ENCODE peak calls at places on chromosomes 12 and 14, in ten cellular contexts. J, I, Q, F, Z, H, W, C, L and P are unnamed samples.

GRCh38 chr12:3032161-3032560 is 45.0 kb upstream of the TSPAN9 start:
- DNase-seq in J (no peak), I (no peak), Q (no peak), F (no peak), Z (no peak), H (no peak), W (no peak), C (no peak), L (no peak), P (no peak)

GRCh38 chr12:89551747-89552146 is 25.9 kb upstream of the POC1B start:
- DNase-seq in J (no peak), I (no peak), Q (no peak), F (no peak), Z (no peak), H (no peak), W (no peak), C (no peak), L (no peak), P (no peak)

GRCh38 chr12:34348064-34348463 is 325.8 kb downstream of the ALG10 start:
- DNase-seq in J (no peak), I (no peak), Q (no peak), F (no peak), Z (no peak), H (no peak), W (no peak), C (no peak), L (no peak), P (no peak)

GRCh38 chr14:72892103-72892878 is 1.6 kb downstream of the DPF3 start:
- DNase-seq in J (no peak), I (no peak), Q (peak; percentile 46), F (no peak), Z (peak; percentile 49), H (no peak), W (no peak), C (no peak), L (peak; percentile 46), P (peak; percentile 46)

GRCh38 chr14:52706286-52706685 is 714 bp upstream of the PSMC6 start:
- DNase-seq in J (no peak), I (no peak), Q (no peak), F (no peak), Z (peak; percentile 54), H (no peak), W (no peak), C (peak; percentile 75), L (peak; percentile 23), P (peak; percentile 34)

GRCh38 chr12:105316931-105317330 is 13.6 kb upstream of the C12orf75 start:
- DNase-seq in J (no peak), I (no peak), Q (no peak), F (no peak), Z (no peak), H (no peak), W (no peak), C (no peak), L (no peak), P (no peak)

GRCh38 chr12:11765817-11766794 is 116.6 kb downstream of the ETV6 start:
- DNase-seq in J (no peak), I (no peak), Q (peak; percentile 29), F (peak; percentile 33), Z (no peak), H (peak; percentile 83), W (no peak), C (peak; percentile 51), L (peak; percentile 95), P (peak; percentile 66)

GRCh38 chr12:9083793-9084192 is 31.9 kb downstream of the A2M start:
- DNase-seq in J (no peak), I (no peak), Q (no peak), F (no peak), Z (no peak), H (no peak), W (no peak), C (no peak), L (no peak), P (no peak)

GRCh38 chr12:6374028-6374780 is 1.2 kb downstream of the SCNN1A start:
- DNase-seq in J (no peak), I (peak; percentile 18), Q (no peak), F (no peak), Z (peak; percentile 20), H (peak; percentile 46), W (no peak), C (no peak), L (no peak), P (no peak)
- H3K4me1 ChIP-seq in J (peaks cover 33% of the 10 kb centered on the region), I (peaks cover 25% of the 10 kb centered on the region), Q (peaks cover 19% of the 10 kb centered on the region), F (peaks cover 18% of the 10 kb centered on the region), Z (peaks cover 20% of the 10 kb centered on the region), H (peaks cover 29% of the 10 kb centered on the region), W (peaks cover 53% of the 10 kb centered on the region), C (peaks cover 29% of the 10 kb centered on the region), L (peaks cover 20% of the 10 kb centered on the region), P (no peaks in the 10 kb centered on the region)

DNA sequence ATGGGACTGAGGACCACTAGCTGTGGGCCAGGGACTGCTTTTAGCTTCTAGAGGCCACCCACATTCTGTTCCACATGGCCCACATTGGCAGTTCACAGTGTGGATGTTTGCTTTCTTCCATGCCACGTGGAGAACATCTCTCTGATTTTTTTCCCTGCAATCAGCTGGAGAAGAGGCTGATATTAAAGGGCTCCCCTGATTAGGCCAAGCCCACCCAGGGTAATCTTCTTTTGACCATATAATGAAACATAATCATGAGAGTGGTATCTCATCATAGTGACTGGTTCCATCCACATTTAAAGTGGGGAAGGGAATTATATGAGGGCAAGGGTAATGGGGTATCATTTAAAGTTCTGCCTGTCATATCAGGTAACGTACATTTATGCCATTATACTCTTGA is 15.8 kb downstream of the DAAM1 start:
- DNase-seq in J (no peak), I (no peak), Q (no peak), F (no peak), Z (no peak), H (no peak), W (no peak), C (no peak), L (no peak), P (no peak)
- H3K4me1 ChIP-seq in J (peaks cover 62% of the 10 kb centered on the region), I (peaks cover 32% of the 10 kb centered on the region), Q (peaks cover 16% of the 10 kb centered on the region), F (peaks cover 13% of the 10 kb centered on the region), Z (no peaks in the 10 kb centered on the region), H (no peaks in the 10 kb centered on the region), W (no peaks in the 10 kb centered on the region), C (no peaks in the 10 kb centered on the region), L (no peaks in the 10 kb centered on the region), P (peaks cover 3% of the 10 kb centered on the region)

GRCh38 chr14:68140801-68141200 is 321.2 kb downstream of the RAD51B start:
- DNase-seq in J (no peak), I (no peak), Q (no peak), F (no peak), Z (no peak), H (no peak), W (no peak), C (no peak), L (no peak), P (no peak)

GRCh38 chr14:68139466-68140110 is 320.0 kb downstream of the RAD51B start:
- DNase-seq in J (no peak), I (no peak), Q (no peak), F (no peak), Z (no peak), H (no peak), W (no peak), C (no peak), L (no peak), P (no peak)

GRCh38 chr14:68143341-68143807 is 323.8 kb downstream of the RAD51B start:
- DNase-seq in J (peak; percentile 80), I (peak; percentile 87), Q (peak; percentile 87), F (peak; percentile 80), Z (no peak), H (no peak), W (peak; percentile 45), C (no peak), L (peak; percentile 91), P (no peak)

GRCh38 chr14:68140111-68140741 is 320.6 kb downstream of the RAD51B start:
- DNase-seq in J (no peak), I (no peak), Q (peak; percentile 39), F (peak; percentile 44), Z (no peak), H (no peak), W (peak; percentile 38), C (no peak), L (peak; percentile 100), P (no peak)

DNA sequence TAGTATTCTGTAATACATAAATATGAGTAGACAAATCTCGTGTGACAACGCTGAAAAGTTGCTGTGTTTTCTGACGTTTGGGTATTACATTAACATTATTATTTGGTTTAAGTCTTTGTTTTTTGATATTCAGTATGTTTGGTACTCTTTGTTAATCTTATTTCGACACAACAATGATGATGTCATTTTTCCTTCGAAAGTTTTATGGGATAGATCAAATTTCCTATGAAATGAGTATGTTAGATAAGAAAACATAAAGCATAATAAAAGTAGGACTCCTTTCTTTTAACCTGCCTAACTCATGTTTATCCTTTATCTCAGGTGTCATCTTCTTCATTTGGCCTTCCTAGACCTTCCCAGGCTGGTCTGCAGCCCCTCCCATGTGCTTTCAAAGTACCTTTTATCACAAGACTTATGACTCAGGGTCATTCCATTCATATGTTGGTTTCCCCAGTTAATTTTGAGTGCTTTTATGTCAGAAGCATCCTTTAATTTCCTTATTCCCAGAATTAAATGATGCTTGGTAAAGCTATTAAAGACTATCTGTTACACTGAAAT is 322.0 kb downstream of the RAD51B start:
- DNase-seq in J (no peak), I (no peak), Q (no peak), F (no peak), Z (no peak), H (no peak), W (no peak), C (no peak), L (peak; percentile 68), P (no peak)
- H3K4me1 ChIP-seq in J (peaks cover 74% of the 10 kb centered on the region), I (peaks cover 38% of the 10 kb centered on the region), Q (peaks cover 29% of the 10 kb centered on the region), F (peaks cover 33% of the 10 kb centered on the region), Z (no peaks in the 10 kb centered on the region), H (no peaks in the 10 kb centered on the region), W (peaks cover 52% of the 10 kb centered on the region), C (peaks cover 21% of the 10 kb centered on the region), L (peaks cover 29% of the 10 kb centered on the region), P (peaks cover 5% of the 10 kb centered on the region)

GRCh38 chr12:65781681-65782269 is 42.5 kb upstream of the HMGA2 start:
- DNase-seq in J (no peak), I (no peak), Q (no peak), F (no peak), Z (no peak), H (no peak), W (no peak), C (no peak), L (peak; percentile 4), P (no peak)

GRCh38 chr12:65779946-65780345 is 44.3 kb upstream of the HMGA2 start:
- DNase-seq in J (no peak), I (no peak), Q (no peak), F (no peak), Z (no peak), H (no peak), W (no peak), C (no peak), L (no peak), P (no peak)

GRCh38 chr12:65778268-65779090 is 45.8 kb upstream of the HMGA2 start:
- DNase-seq in J (no peak), I (no peak), Q (no peak), F (no peak), Z (no peak), H (no peak), W (no peak), C (no peak), L (peak; percentile 83), P (no peak)

GRCh38 chr12:65776994-65777393 is 47.3 kb upstream of the HMGA2 start:
- DNase-seq in J (no peak), I (no peak), Q (no peak), F (no peak), Z (no peak), H (no peak), W (no peak), C (no peak), L (no peak), P (no peak)

DNA sequence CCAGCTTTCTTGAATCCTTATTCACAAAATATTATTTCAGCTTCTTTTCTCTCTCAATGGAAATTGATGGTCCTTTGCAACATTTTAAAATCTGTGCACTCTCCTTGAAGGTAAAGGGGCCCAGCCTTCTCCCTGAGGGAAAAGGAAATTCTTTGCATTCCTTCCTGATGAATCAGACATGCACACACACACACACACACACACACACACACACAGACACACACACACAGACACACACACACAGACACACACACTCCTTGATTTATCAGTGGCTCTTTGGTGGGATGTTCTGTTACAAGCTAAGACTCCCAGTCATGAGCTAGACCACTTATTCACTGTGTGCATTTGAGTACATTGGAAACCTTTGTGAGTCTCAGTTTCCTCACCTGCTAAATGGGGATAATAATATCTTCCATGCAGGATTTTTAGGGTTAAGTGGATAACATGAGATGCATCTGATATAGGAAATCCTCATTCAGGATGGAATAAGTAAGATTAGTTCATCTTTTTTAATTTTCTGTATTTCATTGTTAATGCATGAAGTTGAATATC is 45.1 kb upstream of the HMGA2 start:
- DNase-seq in J (no peak), I (no peak), Q (no peak), F (no peak), Z (no peak), H (no peak), W (no peak), C (no peak), L (peak; percentile 72), P (no peak)
- H3K4me1 ChIP-seq in J (no peaks in the 10 kb centered on the region), I (no peaks in the 10 kb centered on the region), Q (no peaks in the 10 kb centered on the region), F (no peaks in the 10 kb centered on the region), Z (no peaks in the 10 kb centered on the region), H (no peaks in the 10 kb centered on the region), W (no peaks in the 10 kb centered on the region), C (no peaks in the 10 kb centered on the region), L (peaks cover 3% of the 10 kb centered on the region), P (no peaks in the 10 kb centered on the region)